ENCODE peak calls at places on chromosome 18, in four cellular contexts. E is Calu3, I is pancreas, Y is fibroblast of lung. G is an unnamed sample.

GRCh38 chr18:43161528-43161927 is 46.0 kb upstream of the RIT2 start:
- DNase-seq in E (no peak), I (no peak), Y (peak; percentile 59), G (no peak)

GRCh38 chr18:79764131-79764530 is 33.6 kb upstream of the KCNG2 start:
- DNase-seq in E (no peak), I (no peak), Y (no peak), G (no peak)

GRCh38 chr18:14943967-14944636 is 196.1 kb downstream of the ANKRD30B start:
- DNase-seq in E (no peak), I (no peak), Y (no peak), G (no peak)

GRCh38 chr18:74382481-74382880 is 66.8 kb downstream of the C18orf63 start:
- DNase-seq in E (no peak), I (no peak), Y (no peak), G (no peak)

GRCh38 chr18:35215026-35215425 is 25.8 kb upstream of the ZNF397 start:
- DNase-seq in E (no peak), I (no peak), Y (no peak), G (no peak)

GRCh38 chr18:57110295-57110694 is 36.6 kb upstream of the BOD1L2 start:
- DNase-seq in E (no peak), I (no peak), Y (no peak), G (no peak)

GRCh38 chr18:46761054-46761769 is 4.4 kb upstream of the ST8SIA5 start:
- DNase-seq in E (no peak), I (no peak), Y (no peak), G (no peak)

GRCh38 chr18:6868033-6868432 is 138.5 kb downstream of the ARHGAP28 start:
- DNase-seq in E (no peak), I (no peak), Y (no peak), G (no peak)

GRCh38 chr18:13616041-13616440 is 110.3 kb downstream of the FAM210A start:
- DNase-seq in E (no peak), I (no peak), Y (no peak), G (no peak)

GRCh38 chr18:58213445-58213844 is 169.4 kb downstream of the NEDD4L start:
- DNase-seq in E (no peak), I (no peak), Y (peak; percentile 87), G (no peak)

GRCh38 chr18:3758531-3758930 is 308.6 kb downstream of the TGIF1 start:
- DNase-seq in E (peak; percentile 28), I (no peak), Y (peak; percentile 76), G (no peak)